ENCODE peak calls at places on chromosomes 7 and 10, in seven cellular contexts. M, K, Q, J, D, V and U are unnamed samples.

GRCh38 chr7:29564455-29565185 is 985 bp downstream of the PRR15 start:
- DNase-seq in Q (peak; percentile 49), D (no peak), V (peak; percentile 65), K (peak; percentile 1), M (no peak), J (no peak), U (no peak)

GRCh38 chr7:39667354-39667923 is 44.1 kb downstream of the RALA start:
- DNase-seq in D (no peak), Q (no peak), V (no peak), M (no peak), K (no peak), J (no peak), U (no peak)

GRCh38 chr7:18593602-18594279 is 98.2 kb downstream of the HDAC9 start:
- DNase-seq in J (no peak), K (no peak), D (no peak), Q (no peak), M (no peak), V (no peak), U (no peak)

GRCh38 chr7:50359995-50360925 is 55.7 kb downstream of the IKZF1 start:
- DNase-seq in K (peak; percentile 83), Q (no peak), D (no peak), V (no peak), J (peak; percentile 72), M (peak; percentile 88), U (no peak)

GRCh38 chr10:28734940-28735759 is 57.8 kb downstream of the BAMBI start:
- DNase-seq in D (no peak), J (no peak), M (no peak), V (peak; percentile 31), Q (peak; percentile 94), K (no peak), U (no peak)

GRCh38 chr7:14899065-14899464 is 3.5 kb downstream of the DGKB start:
- DNase-seq in K (no peak), D (peak; percentile 84), V (no peak), J (no peak), Q (no peak), M (no peak), U (no peak)

GRCh38 chr7:10704653-10705052 is 269.0 kb upstream of the PHF14 start:
- DNase-seq in D (no peak), K (no peak), J (no peak), V (no peak), Q (no peak), M (no peak), U (no peak)

GRCh38 chr10:17232276-17232987 is 4.4 kb downstream of the VIM start:
- DNase-seq in M (no peak), J (no peak), V (no peak), Q (peak; percentile 55), D (no peak), K (no peak), U (no peak)

GRCh38 chr7:92608380-92609322 is 18.5 kb upstream of the FAM133B start:
- DNase-seq in D (peak; percentile 74), V (no peak), J (no peak), M (no peak), K (no peak), Q (no peak), U (no peak)